ENCODE peak calls at places on chromosomes 2 and 18, in five cellular contexts. T is cardiac fibroblast, X is fibroblast of lung, N is left ventricle myocardium inferior, Q is fibroblast of the aortic adventitia. E is an unnamed sample.

GRCh38 chr2:25292408-25292807 is 49.3 kb downstream of the DNMT3A start:
- DNase-seq in T (no peak), X (no peak), N (no peak), Q (no peak), E (no peak)

GRCh38 chr2:204361738-204362137 is 183.5 kb upstream of the PARD3B start:
- DNase-seq in T (no peak), X (no peak), N (no peak), Q (no peak), E (no peak)

GRCh38 chr2:43225093-43225787 is 1.2 kb downstream of the ZFP36L2 start:
- DNase-seq in T (peak), X (peak), N (peak), Q (peak), E (peak)

GRCh38 chr18:37666986-37667385 is 101.4 kb upstream of the CELF4 start:
- DNase-seq in T (no peak), X (no peak), N (no peak), Q (no peak), E (no peak)

GRCh38 chr18:36711014-36711725 is 117.6 kb downstream of the TPGS2 start:
- DNase-seq in T (no peak), X (no peak), N (no peak), Q (no peak), E (no peak)

GRCh38 chr2:111101592-111101991 is 19.1 kb upstream of the BCL2L11 start:
- DNase-seq in T (no peak), X (no peak), N (no peak), Q (no peak), E (no peak)

GRCh38 chr2:226581004-226581403 is 218.6 kb downstream of the IRS1 start:
- DNase-seq in T (no peak), X (no peak), N (no peak), Q (no peak), E (no peak)

GRCh38 chr2:15158117-15158516 is 403.0 kb downstream of the NBAS start:
- DNase-seq in T (no peak), X (no peak), N (no peak), Q (no peak), E (no peak)

GRCh38 chr2:167132906-167133555 is 244.8 kb downstream of the XIRP2 start:
- DNase-seq in T (no peak), X (no peak), N (no peak), Q (no peak), E (peak)

GRCh38 chr18:75297731-75298130 is 87.1 kb downstream of the TSHZ1 start:
- DNase-seq in T (no peak), X (no peak), N (no peak), Q (peak), E (peak)

GRCh38 chr2:161052214-161052613 is 108.0 kb upstream of the TANK start:
- DNase-seq in T (no peak), X (no peak), N (no peak), Q (no peak), E (no peak)

GRCh38 chr2:20115902-20116301 is 64.5 kb upstream of the LAPTM4A start:
- DNase-seq in T (no peak), X (no peak), N (no peak), Q (no peak), E (no peak)

GRCh38 chr2:241391892-241392665 is 36.0 kb downstream of the FARP2 start:
- DNase-seq in T (peak), X (no peak), N (no peak), Q (peak), E (peak)

GRCh38 chr2:235421618-235422017 is 72.2 kb upstream of the AGAP1 start:
- DNase-seq in T (no peak), X (no peak), N (peak), Q (no peak), E (no peak)

GRCh38 chr2:72147303-72147970 is at the start of gene CYP26B1:
- DNase-seq in T (no peak), X (no peak), N (peak), Q (no peak), E (no peak)

GRCh38 chr2:199460101-199460671 is 2.4 kb upstream of the SATB2 start:
- DNase-seq in T (peak), X (peak), N (no peak), Q (peak), E (peak)

GRCh38 chr2:15713475-15713874 is 121.8 kb downstream of the DDX1 start:
- DNase-seq in T (no peak), X (no peak), N (no peak), Q (no peak), E (no peak)

GRCh38 chr2:44061876-44062275 is 66.1 kb upstream of the LRPPRC start:
- DNase-seq in T (no peak), X (no peak), N (no peak), Q (no peak), E (no peak)

GRCh38 chr2:150644298-150645067 is 157.0 kb upstream of the RND3 start:
- DNase-seq in T (peak), X (peak), N (no peak), Q (peak), E (peak)

GRCh38 chr2:14756981-14757657 is 124.6 kb downstream of the LRATD1 start:
- DNase-seq in T (peak), X (peak), N (no peak), Q (peak), E (peak)

GRCh38 chr2:45172993-45173392 is 163.7 kb upstream of the SIX2 start:
- DNase-seq in T (no peak), X (no peak), N (no peak), Q (no peak), E (peak)

GRCh38 chr2:65265090-65266045 is 37.7 kb downstream of the ACTR2 start:
- DNase-seq in T (peak), X (peak), N (no peak), Q (peak), E (peak)

GRCh38 chr2:62340981-62341624 is 145.2 kb downstream of the B3GNT2 start:
- DNase-seq in T (peak), X (peak), N (peak), Q (peak), E (peak)

GRCh38 chr18:63342206-63342605 is 22.6 kb upstream of the BCL2 start:
- DNase-seq in T (peak), X (peak), N (no peak), Q (peak), E (peak)

GRCh38 chr2:13758412-13758811 is 874.1 kb upstream of the LRATD1 start:
- DNase-seq in T (no peak), X (no peak), N (no peak), Q (no peak), E (no peak)

GRCh38 chr2:200966770-200967169 is 3.3 kb upstream of the ORC2 start:
- DNase-seq in T (peak), X (peak), N (no peak), Q (peak), E (peak)

GRCh38 chr18:47215554-47216138 is 35.8 kb downstream of the SKOR2 start:
- DNase-seq in T (peak), X (peak), N (no peak), Q (peak), E (peak)

GRCh38 chr2:161208527-161209139 is 48.4 kb downstream of the TANK start:
- DNase-seq in T (peak), X (peak), N (no peak), Q (peak), E (peak)

GRCh38 chr2:31205613-31206012 is 11.7 kb downstream of the CAPN14 start:
- DNase-seq in T (no peak), X (no peak), N (no peak), Q (no peak), E (no peak)

GRCh38 chr2:23614701-23615100 is 229.7 kb downstream of the KLHL29 start:
- DNase-seq in T (no peak), X (no peak), N (no peak), Q (no peak), E (no peak)

GRCh38 chr2:178476477-178476876 is 1.9 kb downstream of the FKBP7 start:
- DNase-seq in T (no peak), X (no peak), N (no peak), Q (no peak), E (no peak)

GRCh38 chr2:118339386-118339785 is 251.1 kb downstream of the INSIG2 start:
- DNase-seq in T (no peak), X (no peak), N (no peak), Q (no peak), E (no peak)

GRCh38 chr18:36519358-36519757 is 221.8 kb downstream of the FHOD3 start:
- DNase-seq in T (peak), X (peak), N (no peak), Q (no peak), E (peak)

DNA sequence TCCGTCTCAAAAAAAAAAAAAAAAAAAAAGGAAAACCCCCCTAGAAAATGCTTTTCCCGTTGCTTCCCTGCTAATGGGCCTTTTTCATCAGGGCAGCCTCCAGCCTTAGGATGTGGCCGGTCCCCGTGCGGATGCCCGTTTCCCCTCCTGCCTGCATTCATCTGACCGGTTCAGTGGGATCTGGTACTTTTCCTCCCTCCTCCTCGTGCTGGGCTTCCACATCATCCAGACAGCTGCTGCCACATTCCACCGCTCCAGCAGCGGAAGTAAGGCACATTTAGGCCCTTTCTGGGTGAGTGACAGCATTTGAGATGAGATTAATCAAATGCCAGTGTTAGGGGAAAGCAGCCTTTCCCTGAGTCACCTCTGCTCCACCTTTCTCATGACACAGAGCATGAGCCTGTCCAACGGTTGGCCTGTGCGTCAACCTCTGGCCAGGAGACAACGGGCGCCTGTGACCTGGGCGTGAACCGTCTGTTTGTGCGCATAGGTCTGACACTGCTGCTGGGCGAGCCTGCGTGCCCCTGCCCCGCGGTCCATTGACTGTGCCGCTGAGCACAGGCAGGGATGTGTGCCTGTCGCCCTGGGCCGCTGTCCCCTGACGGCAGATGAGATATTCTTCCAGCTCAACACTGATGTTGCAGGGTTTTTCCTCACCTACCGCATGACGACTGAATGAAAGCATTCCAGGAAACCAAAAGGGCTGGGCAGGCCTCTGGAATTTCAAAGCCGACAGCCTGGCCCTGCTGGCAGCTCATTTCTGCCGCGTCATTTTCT is 174.0 kb downstream of the TGIF1 start:
- DNase-seq in T (peak), X (peak), N (peak), Q (peak), E (peak)
- TF ChIP-seq CTCF in T (no peak), X (no peak), N (no peak), Q (no peak), E (no peak)

DNA sequence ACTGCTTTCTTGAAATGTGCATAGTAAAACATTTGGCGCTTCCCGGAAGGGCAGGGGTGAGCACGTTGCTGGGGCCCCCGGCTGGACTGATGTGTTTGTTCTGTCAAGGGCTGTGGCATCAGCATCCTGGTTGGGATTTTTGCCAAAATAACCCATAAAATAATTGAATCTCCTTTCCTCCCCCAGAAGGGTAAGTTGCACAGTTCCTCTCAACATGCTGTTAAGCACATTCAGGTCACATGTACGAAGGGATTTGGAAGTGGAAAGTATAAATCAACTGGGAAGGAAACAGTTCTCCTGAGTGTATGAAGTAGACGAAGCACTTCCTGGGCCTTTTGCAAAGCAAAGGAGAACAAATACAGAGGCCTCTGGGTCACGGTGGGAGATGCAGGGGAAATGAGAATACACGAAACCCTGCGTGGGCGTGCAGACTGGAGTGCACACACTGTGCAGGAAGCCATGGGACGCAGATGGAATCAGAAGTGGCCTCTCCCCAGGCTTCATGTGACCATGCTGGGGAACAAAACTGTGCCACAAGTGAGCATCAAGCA is 183.9 kb downstream of the LPIN1 start:
- DNase-seq in T (peak), X (no peak), N (no peak), Q (no peak), E (no peak)
- H3K4me3 ChIP-seq in T (no peak), X (no peak), N (no peak), Q (no peak), E (no peak)

DNA sequence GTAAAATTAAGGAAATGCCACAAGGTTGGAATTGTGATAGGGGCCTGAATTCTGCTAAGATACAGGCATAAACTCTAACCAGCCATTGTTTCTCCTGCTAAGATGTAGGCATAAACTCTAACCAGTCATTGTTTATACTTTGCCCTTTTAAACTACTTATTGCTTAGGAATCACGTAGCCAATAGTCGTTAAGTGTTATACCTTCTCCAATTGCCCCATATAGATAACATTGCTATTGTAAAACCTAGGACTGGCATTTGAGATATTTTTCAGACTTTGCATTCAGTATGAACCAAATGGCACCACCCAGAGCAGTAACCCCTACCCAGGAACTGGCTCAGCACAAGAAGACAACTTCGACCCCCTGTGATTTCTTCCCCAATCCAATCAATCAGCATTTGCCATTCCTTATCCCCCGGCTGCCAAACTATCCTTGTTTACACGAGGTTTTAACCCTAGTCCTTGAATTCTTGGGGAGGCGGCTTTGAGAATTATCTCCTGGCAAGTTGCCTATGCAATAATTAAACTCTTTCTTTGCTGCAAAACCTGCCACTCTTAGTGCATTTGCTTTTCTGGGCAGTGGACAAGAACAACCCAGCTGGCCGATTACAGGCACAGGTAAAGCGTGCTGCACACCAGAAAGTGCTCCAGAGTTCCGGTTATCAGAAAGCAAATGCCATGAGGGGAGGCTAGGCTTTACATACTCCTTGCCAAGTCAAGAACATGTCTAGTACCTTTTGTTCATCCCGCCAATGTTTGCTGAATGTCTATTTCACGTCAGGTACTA is 167.6 kb downstream of the LAMA1 start:
- DNase-seq in T (no peak), X (no peak), N (no peak), Q (no peak), E (no peak)
- TF ChIP-seq CTCF in T (no peak), X (no peak), N (no peak), Q (no peak), E (no peak)

GRCh38 chr2:218009191-218010114 is 6.7 kb upstream of the TNS1 start:
- DNase-seq in T (no peak), X (no peak), N (no peak), Q (no peak), E (no peak)
- H3K4me3 ChIP-seq in T (peak), X (peak), N (peak), Q (peak), E (peak)

GRCh38 chr2:120670371-120670770 is 65.3 kb upstream of the GLI2 start:
- DNase-seq in T (no peak), X (no peak), N (no peak), Q (no peak), E (no peak)

GRCh38 chr2:120669971-120670370 is 65.7 kb upstream of the GLI2 start:
- DNase-seq in T (no peak), X (no peak), N (no peak), Q (no peak), E (no peak)

GRCh38 chr2:120670771-120671480 is 64.7 kb upstream of the GLI2 start:
- DNase-seq in T (no peak), X (peak), N (no peak), Q (no peak), E (no peak)

GRCh38 chr2:120667981-120668380 is 67.7 kb upstream of the GLI2 start:
- DNase-seq in T (no peak), X (no peak), N (no peak), Q (no peak), E (no peak)

DNA sequence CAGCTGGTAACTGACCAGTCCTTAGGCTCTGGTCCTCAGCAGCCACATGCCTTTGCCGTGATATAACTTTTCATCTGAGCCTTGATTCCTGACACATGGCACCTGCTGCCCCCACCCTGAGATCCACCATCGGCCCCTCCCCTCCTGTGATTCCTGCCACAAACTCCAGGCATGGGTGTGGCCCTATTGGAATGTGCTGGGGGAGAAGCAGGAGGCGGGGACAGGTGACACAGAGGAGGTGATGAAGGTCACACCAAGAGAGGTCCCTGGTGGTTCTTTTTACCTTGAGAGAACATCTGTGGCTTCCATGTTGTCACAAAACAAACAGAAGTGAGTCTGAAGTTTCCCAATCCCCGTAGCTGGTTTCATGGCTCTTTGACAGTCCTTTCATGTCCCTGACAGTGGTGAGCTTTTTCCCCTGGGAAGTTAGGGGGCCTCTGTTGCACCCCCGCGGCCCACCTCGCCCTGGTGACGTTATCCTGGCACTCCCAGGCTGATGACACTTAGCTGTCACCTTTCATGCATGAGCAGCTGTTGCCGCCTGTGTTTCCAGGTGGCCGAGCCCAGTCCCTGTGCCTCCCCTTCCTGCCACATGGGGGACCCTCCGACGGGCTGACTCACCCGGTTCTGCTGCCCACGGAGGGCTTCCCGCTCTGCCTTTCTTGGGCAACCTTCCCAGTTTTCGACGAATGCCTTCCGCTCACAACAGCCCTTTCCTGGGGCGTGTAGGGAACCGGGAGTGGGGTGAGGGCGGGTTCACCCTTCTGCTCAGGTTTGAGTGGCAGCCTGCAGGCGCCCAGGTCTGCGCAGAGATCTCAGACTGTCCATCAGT is 66.3 kb upstream of the GLI2 start:
- DNase-seq in T (peak), X (peak), N (no peak), Q (peak), E (peak)
- TF ChIP-seq CTCF in T (no peak), X (peak), N (peak), Q (peak), E (no peak)

DNA sequence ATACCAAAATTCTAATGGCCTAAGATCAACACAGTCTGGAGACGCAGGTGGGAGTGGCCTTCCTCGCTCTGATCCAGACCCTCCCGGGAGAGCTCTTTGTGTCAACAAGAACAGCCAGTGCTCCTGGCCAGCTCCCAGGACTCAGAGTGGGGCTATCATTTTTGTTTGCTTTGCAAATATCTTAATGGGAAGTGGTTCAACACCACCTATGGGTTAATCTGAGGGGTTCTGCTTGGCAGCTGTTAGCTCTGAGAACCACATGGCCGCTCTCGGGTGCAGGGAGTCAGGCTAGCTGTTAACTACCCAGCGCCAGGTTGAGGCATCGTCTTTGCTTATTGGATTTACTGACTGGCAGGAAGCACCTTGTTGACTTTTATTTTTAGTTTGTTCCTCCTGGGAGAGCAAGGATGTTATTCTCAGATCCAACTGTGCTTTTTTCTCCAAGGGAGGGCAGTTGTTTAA is 184.8 kb upstream of the SP5 start:
- DNase-seq in T (peak), X (peak), N (peak), Q (peak), E (peak)
- H3K4me3 ChIP-seq in T (no peak), X (no peak), N (peak), Q (no peak), E (no peak)

GRCh38 chr2:131674174-131674507 is 146.5 kb downstream of the CCDC74A start:
- DNase-seq in T (no peak), X (no peak), N (no peak), Q (no peak), E (no peak)
- TF ChIP-seq CTCF in T (no peak), X (no peak), N (peak), Q (no peak), E (no peak)

GRCh38 chr2:10329584-10329879 is 26.8 kb downstream of the HPCAL1 start:
- DNase-seq in T (no peak), X (no peak), N (no peak), Q (no peak), E (no peak)
- H3K4me3 ChIP-seq in T (no peak), X (no peak), N (no peak), Q (no peak), E (no peak)

GRCh38 chr2:120435671-120436459 is 89.9 kb downstream of the INHBB start:
- DNase-seq in T (no peak), X (no peak), N (no peak), Q (no peak), E (no peak)
- TF ChIP-seq CTCF in T (no peak), X (no peak), N (no peak), Q (no peak), E (no peak)

E was measured in fibroblast of mammary gland.